ENCODE peak calls at places on chromosomes 12 and 14, in ten cellular contexts. C is GM20000, N is right lobe of liver, K is AG08396, W is bronchial epithelial cell, G is substantia nigra, A is Karpas-422, D is WERI-Rb-1, P is adipocyte, X is HEK293T. L is an unnamed sample.
A peak's percentile ranks its signal among the peaks of the same experiment; 100 is the strongest.

GRCh38 chr12:119668315-119668651 is 350 bp downstream of the PRKAB1 start:
- DNase-seq in X (no peak), D (no peak), W (peak; percentile 47), C (no peak), N (no peak), G (no peak), K (peak; percentile 21), P (no peak), A (no peak), L (no peak)

GRCh38 chr12:54075431-54075830 is 21.8 kb downstream of the HOXC4 start:
- DNase-seq in A (no peak), P (no peak), C (no peak), G (no peak), W (no peak), K (no peak), N (no peak), D (no peak), X (no peak), L (no peak)

GRCh38 chr12:127767631-127768030 is 499.3 kb upstream of the TMEM132C start:
- DNase-seq in X (no peak), G (no peak), N (no peak), A (no peak), C (no peak), P (peak; percentile 77), W (no peak), D (no peak), K (no peak), L (no peak)

GRCh38 chr12:124428136-124428791 is 133.4 kb downstream of the RFLNA start:
- DNase-seq in W (no peak), G (no peak), C (no peak), P (peak; percentile 73), N (no peak), A (no peak), X (no peak), K (peak; percentile 70), D (peak; percentile 96), L (no peak)

GRCh38 chr14:95518045-95518751 is 1.7 kb upstream of the SYNE3 start:
- DNase-seq in K (peak; percentile 31), D (no peak), W (peak; percentile 38), X (no peak), C (no peak), P (peak; percentile 47), N (no peak), A (no peak), G (no peak), L (no peak)

GRCh38 chr12:6965026-6965661 is 5.3 kb downstream of the PHB2 start:
- DNase-seq in K (peak; percentile 91), G (peak; percentile 76), D (peak; percentile 89), W (peak; percentile 77), X (peak; percentile 81), C (peak; percentile 82), N (peak; percentile 91), A (peak; percentile 96), P (peak; percentile 93), L (peak; percentile 72)

GRCh38 chr12:115489253-115489652 is 788.2 kb downstream of the MED13L start:
- DNase-seq in N (no peak), A (no peak), W (no peak), D (no peak), C (no peak), K (no peak), P (no peak), X (no peak), G (no peak), L (no peak)

GRCh38 chr12:117466677-117467362 is 105.4 kb upstream of the NOS1 start:
- DNase-seq in N (peak; percentile 94), P (no peak), W (no peak), A (no peak), K (no peak), X (no peak), G (no peak), C (no peak), D (no peak), L (no peak)

GRCh38 chr12:109638735-109639134 is 65.1 kb downstream of the MVK start:
- DNase-seq in X (no peak), K (no peak), C (no peak), P (no peak), A (no peak), W (no peak), N (peak; percentile 23), G (no peak), D (no peak), L (no peak)

GRCh38 chr12:70543444-70543843 is 93.8 kb downstream of the PTPRB start:
- DNase-seq in P (peak; percentile 77), X (no peak), C (no peak), G (no peak), D (peak; percentile 22), W (peak; percentile 92), A (no peak), K (peak; percentile 25), N (no peak), L (peak; percentile 68)

GRCh38 chr12:16349132-16349463 is 1.7 kb downstream of the MGST1 start:
- DNase-seq in X (no peak), N (peak; percentile 71), D (no peak), C (no peak), P (peak; percentile 62), A (no peak), G (no peak), W (peak; percentile 88), K (peak; percentile 55), L (peak; percentile 81)

GRCh38 chr14:64391113-64391725 is 3.1 kb downstream of the MTHFD1 start:
- DNase-seq in C (no peak), K (no peak), D (no peak), N (no peak), A (no peak), W (no peak), P (no peak), X (no peak), G (no peak), L (no peak)

GRCh38 chr14:35213869-35214387 is 78.3 kb upstream of the PSMA6 start:
- DNase-seq in N (no peak), P (peak; percentile 49), K (no peak), W (peak; percentile 93), G (no peak), D (no peak), C (no peak), A (no peak), X (no peak), L (peak; percentile 85)

GRCh38 chr12:93467351-93468007 is at the start of gene MRPL42:
- DNase-seq in A (peak; percentile 97), W (peak; percentile 73), N (peak; percentile 93), D (peak; percentile 92), G (peak; percentile 84), K (peak; percentile 85), X (peak; percentile 88), P (peak; percentile 94), C (peak; percentile 79), L (peak; percentile 75)

GRCh38 chr12:31339831-31340622 is 14.1 kb upstream of the SINHCAF start:
- DNase-seq in C (no peak), P (no peak), A (no peak), K (no peak), X (no peak), G (no peak), D (no peak), W (peak; percentile 58), N (no peak), L (no peak)

GRCh38 chr12:9022592-9022991 is 33.2 kb downstream of the KLRG1 start:
- DNase-seq in N (no peak), C (no peak), A (no peak), P (no peak), G (no peak), W (no peak), X (no peak), D (no peak), K (no peak), L (no peak)

GRCh38 chr14:89466460-89466859 is 49.4 kb upstream of the FOXN3 start:
- DNase-seq in G (no peak), X (no peak), D (no peak), A (no peak), K (no peak), C (peak; percentile 18), P (no peak), W (no peak), N (no peak), L (no peak)

GRCh38 chr14:82641050-82641540 is 1107.4 kb upstream of the SEL1L start:
- DNase-seq in G (no peak), X (no peak), K (no peak), N (no peak), C (no peak), A (no peak), W (peak; percentile 2), P (no peak), D (no peak), L (no peak)

GRCh38 chr14:104726600-104727451 is 2.8 kb downstream of the ADSS1 start:
- DNase-seq in C (no peak), A (no peak), W (no peak), P (peak; percentile 14), N (no peak), X (no peak), G (no peak), K (no peak), D (no peak), L (no peak)

GRCh38 chr12:57240926-57241555 is 9.9 kb downstream of the STAC3 start:
- DNase-seq in P (peak; percentile 52), N (no peak), D (peak; percentile 70), C (peak; percentile 44), X (no peak), K (peak; percentile 50), A (peak; percentile 77), G (no peak), W (no peak), L (no peak)

GRCh38 chr12:26631846-26632245 is 201.1 kb downstream of the ITPR2 start:
- DNase-seq in D (no peak), C (no peak), W (no peak), X (no peak), G (no peak), N (no peak), P (no peak), A (no peak), K (no peak), L (peak; percentile 18)

GRCh38 chr12:67068204-67068731 is 200.9 kb upstream of the CAND1 start:
- DNase-seq in W (no peak), D (peak; percentile 26), K (no peak), P (peak; percentile 38), X (peak; percentile 24), G (no peak), C (no peak), A (no peak), N (no peak), L (no peak)

GRCh38 chr14:61388173-61388975 is 67.0 kb downstream of the PRKCH start:
- DNase-seq in N (no peak), P (peak; percentile 1), G (no peak), K (no peak), D (no peak), X (no peak), C (peak; percentile 59), W (peak; percentile 91), A (peak; percentile 88), L (peak; percentile 46)

GRCh38 chr14:99879401-99880295 is 86.4 kb downstream of the EML1 start:
- DNase-seq in W (peak; percentile 39), K (peak; percentile 57), D (peak; percentile 53), X (no peak), N (no peak), C (no peak), G (no peak), P (peak; percentile 89), A (no peak), L (peak; percentile 92)

GRCh38 chr12:32502693-32503510 is 103.5 kb downstream of the FGD4 start:
- DNase-seq in A (no peak), X (no peak), C (no peak), K (peak; percentile 46), D (no peak), W (peak; percentile 71), G (no peak), P (peak; percentile 95), N (peak; percentile 61), L (peak; percentile 91)

GRCh38 chr14:77319416-77319815 is 1.3 kb downstream of the POMT2 start:
- DNase-seq in W (no peak), A (no peak), D (no peak), X (no peak), C (no peak), K (no peak), N (no peak), P (no peak), G (no peak), L (peak; percentile 51)

L was measured in renal cortical epithelial cell.